ENCODE peak calls at places on chromosomes 13 and 19, in six cellular contexts. V is A673, J is endothelial cell of umbilical vein, Y is K562, E is mammary epithelial cell, D is fibroblast of lung. S is an unnamed sample.

GRCh38 chr19:42412223-42412622 is 15.0 kb downstream of the LIPE start:
- DNase-seq in V (no peak), D (no peak), J (no peak), E (no peak), Y (no peak), S (no peak)

GRCh38 chr19:28960586-28960985 is 252.4 kb downstream of the UQCRFS1 start:
- DNase-seq in E (no peak), D (no peak), Y (no peak), V (no peak), J (no peak), S (no peak)

GRCh38 chr19:48330012-48330681 is 4.8 kb downstream of the EMP3 start:
- DNase-seq in V (no peak), D (no peak), E (peak; percentile 80), Y (no peak), J (peak; percentile 15), S (no peak)

GRCh38 chr13:61608138-61608537 is 192.5 kb upstream of the PCDH20 start:
- DNase-seq in E (no peak), V (no peak), Y (no peak), D (no peak), J (no peak), S (no peak)

GRCh38 chr19:33196446-33197193 is 2.5 kb downstream of the LRP3 start:
- DNase-seq in J (no peak), E (no peak), Y (no peak), V (no peak), D (no peak), S (no peak)

GRCh38 chr13:73440296-73440895 is 381.6 kb downstream of the KLF5 start:
- DNase-seq in E (peak; percentile 39), D (peak; percentile 6), Y (no peak), V (peak; percentile 18), J (no peak), S (no peak)

GRCh38 chr13:100552755-100553154 is 35.8 kb downstream of the GGACT start:
- DNase-seq in E (no peak), J (no peak), D (no peak), Y (no peak), V (no peak), S (no peak)

GRCh38 chr19:47111081-47111589 is 2.4 kb downstream of the ZC3H4 start:
- DNase-seq in J (peak; percentile 21), E (peak; percentile 28), Y (peak; percentile 40), V (peak; percentile 27), D (no peak), S (no peak)

GRCh38 chr13:36840718-36841250 is 21.8 kb downstream of the RFXAP start:
- DNase-seq in D (no peak), V (peak; percentile 82), Y (no peak), J (no peak), E (no peak), S (no peak)

GRCh38 chr19:41001243-41001971 is 10.3 kb downstream of the CYP2B6 start:
- DNase-seq in D (no peak), Y (peak; percentile 41), J (no peak), E (no peak), V (peak; percentile 7), S (no peak)

GRCh38 chr19:55402509-55402908 is 5.1 kb downstream of the UBE2S start:
- DNase-seq in D (no peak), Y (no peak), J (no peak), V (no peak), E (no peak), S (no peak)

GRCh38 chr13:98842858-98843481 is 90.5 kb upstream of the SLC15A1 start:
- DNase-seq in Y (peak; percentile 71), V (peak; percentile 86), D (peak; percentile 84), J (peak; percentile 77), E (peak; percentile 48), S (peak; percentile 48)

GRCh38 chr19:7638802-7639465 is 2.0 kb downstream of the STXBP2 start:
- DNase-seq in V (no peak), J (no peak), Y (no peak), E (no peak), D (no peak), S (no peak)

GRCh38 chr13:48393030-48393697 is 19.7 kb downstream of the LPAR6 start:
- DNase-seq in E (no peak), D (no peak), V (no peak), J (no peak), Y (no peak), S (no peak)

GRCh38 chr19:19259741-19260140 is 13.4 kb downstream of the TM6SF2 start:
- DNase-seq in D (peak; percentile 14), E (peak; percentile 37), J (peak; percentile 18), Y (peak; percentile 51), V (peak; percentile 75), S (peak; percentile 8)
- H3K27me3 ChIP-seq in D (peaks cover 34% of the 10 kb centered on the region), E (peaks cover 22% of the 10 kb centered on the region), J (peaks cover 30% of the 10 kb centered on the region), Y (peaks cover 20% of the 10 kb centered on the region), V (peaks cover 51% of the 10 kb centered on the region), S (peaks cover 18% of the 10 kb centered on the region)

DNA sequence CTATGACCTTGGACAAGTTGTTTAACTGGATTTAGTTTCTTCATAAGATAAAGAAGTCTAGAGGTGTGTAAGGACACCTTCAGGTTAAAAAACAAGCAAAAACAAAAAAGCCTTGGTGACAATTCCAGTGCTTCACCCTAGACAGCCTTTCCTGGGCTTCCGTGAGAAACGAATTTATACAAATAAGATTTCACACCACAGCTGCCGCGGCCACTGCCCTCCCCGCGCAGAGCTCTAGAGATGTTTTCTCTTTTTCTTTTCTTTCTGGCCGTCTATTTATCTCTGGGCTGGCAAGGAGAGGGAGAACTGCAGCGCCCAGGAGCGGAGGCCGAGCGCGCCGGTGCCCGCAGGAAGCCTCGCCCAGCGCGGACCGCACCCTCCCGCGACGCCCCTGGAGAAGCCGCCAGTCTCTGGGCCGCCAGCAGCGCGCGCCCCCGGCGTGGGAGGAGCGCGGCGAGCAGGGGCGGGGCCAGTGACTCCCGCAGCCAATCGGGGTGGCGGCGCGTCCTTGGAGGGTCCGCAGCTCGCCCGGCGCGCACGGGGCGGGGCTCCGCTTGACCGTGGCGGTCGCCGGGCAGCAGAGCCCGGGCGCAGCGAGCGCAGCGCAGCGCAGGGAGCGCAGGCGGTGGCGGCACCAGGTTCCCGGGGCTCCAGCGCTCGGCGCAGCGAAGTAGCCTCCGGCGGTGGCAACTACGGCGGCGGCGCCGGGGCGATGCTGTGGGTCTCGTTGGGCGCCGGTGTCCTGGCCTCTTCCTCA is 107.0 kb downstream of the RXFP2 start:
- DNase-seq in E (peak; percentile 84), Y (peak; percentile 73), D (peak; percentile 74), J (peak; percentile 91), V (peak; percentile 88), S (peak; percentile 73)
- TF ChIP-seq EZH2 in E (no peak), Y (no peak), D (no peak), J (no peak), V (no peak), S (no peak)

GRCh38 chr19:3512562-3512961 is 6.5 kb downstream of the FZR1 start:
- DNase-seq in J (no peak), V (no peak), Y (no peak), E (no peak), D (no peak), S (no peak)

GRCh38 chr19:3513198-3514140 is 7.4 kb downstream of the FZR1 start:
- DNase-seq in V (no peak), J (no peak), E (no peak), D (no peak), Y (no peak), S (no peak)

GRCh38 chr19:3510727-3511126 is 4.6 kb downstream of the FZR1 start:
- DNase-seq in D (no peak), J (no peak), Y (no peak), V (no peak), E (no peak), S (no peak)

GRCh38 chr19:3509566-3509989 is 3.5 kb downstream of the FZR1 start:
- DNase-seq in Y (peak; percentile 27), V (no peak), J (no peak), D (no peak), E (peak; percentile 95), S (peak; percentile 86)

DNA sequence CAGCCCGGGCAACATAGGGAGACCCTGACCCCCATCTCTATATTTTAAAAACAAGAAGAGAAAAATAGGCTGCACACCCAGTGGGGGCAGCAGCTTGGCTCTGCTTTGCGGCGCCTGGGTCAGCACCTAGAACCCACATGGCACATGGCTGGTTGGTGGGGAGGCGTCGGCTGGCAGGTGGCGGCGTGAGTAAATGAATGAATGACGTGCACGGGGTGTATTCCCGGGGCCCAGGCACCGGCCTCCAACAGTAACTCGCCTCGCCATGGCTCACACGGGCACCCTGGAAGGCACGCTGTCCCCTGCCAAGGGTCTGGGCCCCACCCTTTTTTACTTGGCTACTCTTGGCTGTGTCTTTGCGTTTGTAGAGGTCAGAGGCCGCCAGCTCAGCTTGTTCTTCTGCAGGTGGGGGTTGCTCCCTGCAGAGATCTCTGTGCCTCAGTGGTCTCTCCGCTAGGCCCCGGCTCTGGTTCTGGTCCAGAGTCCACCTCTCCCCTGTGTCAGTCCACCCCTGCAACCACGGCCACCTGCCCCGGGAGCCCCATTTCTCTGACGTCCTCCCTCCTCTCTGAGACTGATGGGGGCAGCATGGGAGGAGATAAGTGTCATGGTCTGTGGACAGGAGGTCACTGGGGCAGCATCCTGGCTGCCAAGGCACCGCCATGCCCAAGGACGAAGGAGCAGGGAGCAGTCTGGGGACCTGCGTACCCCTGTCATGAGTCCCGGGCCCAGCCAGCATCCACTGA is 5.6 kb downstream of the FZR1 start:
- DNase-seq in D (no peak), J (no peak), E (no peak), Y (no peak), V (no peak), S (no peak)
- H3K27me3 ChIP-seq in D (no peaks in the 10 kb centered on the region), J (no peaks in the 10 kb centered on the region), E (no peaks in the 10 kb centered on the region), Y (no peaks in the 10 kb centered on the region), V (no peaks in the 10 kb centered on the region), S (no peaks in the 10 kb centered on the region)

GRCh38 chr19:3458595-3459284 is 21.6 kb downstream of the SMIM24 start:
- DNase-seq in D (peak; percentile 48), J (no peak), E (no peak), Y (no peak), V (no peak), S (no peak)
- TF ChIP-seq EZH2 in D (no peak), J (no peak), E (no peak), Y (no peak), V (no peak), S (no peak)

DNA sequence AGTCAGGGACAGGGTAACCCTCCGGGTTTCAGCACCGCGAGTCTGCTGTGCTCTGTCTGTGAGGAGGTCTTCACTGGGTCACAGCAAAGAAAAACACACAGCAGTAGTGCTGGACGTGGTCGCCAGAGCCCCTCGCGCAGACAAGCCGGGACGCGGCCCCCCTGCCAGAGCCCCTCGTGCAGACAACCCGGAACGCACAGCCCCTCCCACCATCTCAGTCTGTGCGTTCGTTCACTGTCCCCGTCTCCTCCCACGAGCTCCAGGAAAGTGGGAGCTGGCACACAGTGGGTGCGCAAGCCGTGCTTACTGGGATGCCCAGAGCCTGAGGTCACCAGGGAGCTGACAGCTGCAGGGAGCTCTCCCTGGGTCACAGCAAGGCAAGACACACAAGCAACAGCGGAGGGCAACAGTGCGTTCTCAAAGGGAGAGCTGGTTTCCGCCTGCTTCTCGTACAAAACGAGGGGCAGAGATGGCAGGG is 3.2 kb upstream of the PLPP2 start:
- DNase-seq in V (no peak), Y (no peak), D (no peak), J (no peak), E (no peak), S (no peak)
- H3K27me3 ChIP-seq in V (peaks cover 32% of the 10 kb centered on the region), Y (peaks cover 5% of the 10 kb centered on the region), D (peaks cover 31% of the 10 kb centered on the region), J (peaks cover 16% of the 10 kb centered on the region), E (peaks cover 5% of the 10 kb centered on the region), S (peaks cover 21% of the 10 kb centered on the region)

GRCh38 chr13:94712812-94713555 is 639 bp upstream of the SOX21 start:
- DNase-seq in V (peak; percentile 44), E (peak; percentile 39), Y (no peak), D (peak; percentile 59), J (peak; percentile 74), S (peak; percentile 60)
- TF ChIP-seq EZH2 in V (no peak), E (no peak), Y (no peak), D (no peak), J (no peak), S (peak; percentile 23)